ENCODE peak calls at places on chromosomes 13 and 19, in four cellular contexts. E, N, Z and F are unnamed samples.

GRCh38 chr19:36986601-36987000 is 70.5 kb downstream of the ZNF568 start:
- DNase-seq in E (no peak), N (no peak), Z (no peak), F (no peak)

GRCh38 chr13:99812611-99813010 is 159.0 kb downstream of the ZIC5 start:
- DNase-seq in E (no peak), N (no peak), Z (no peak), F (no peak)

GRCh38 chr19:18364826-18365528 is 21.0 kb upstream of the GDF15 start:
- DNase-seq in E (no peak), N (peak), Z (peak), F (peak)

GRCh38 chr13:112760440-112760839 is 70.6 kb downstream of the ATP11A start:
- DNase-seq in E (no peak), N (no peak), Z (no peak), F (no peak)

GRCh38 chr13:51733656-51734334 is 70.2 kb downstream of the DHRS12 start:
- DNase-seq in E (no peak), N (no peak), Z (no peak), F (no peak)

GRCh38 chr13:112204881-112205327 is 138.0 kb downstream of the SOX1 start:
- DNase-seq in E (no peak), N (no peak), Z (no peak), F (no peak)

GRCh38 chr19:48866692-48867091 is 1.7 kb downstream of the PLEKHA4 start:
- DNase-seq in E (no peak), N (no peak), Z (no peak), F (no peak)

GRCh38 chr19:18401580-18402112 is 4.2 kb upstream of the LRRC25 start:
- DNase-seq in E (no peak), N (no peak), Z (peak), F (peak)

GRCh38 chr13:112510002-112510780 is 77.8 kb downstream of the TUBGCP3 start:
- DNase-seq in E (peak), N (peak), Z (peak), F (peak)

GRCh38 chr13:69331245-69331644 is 776.4 kb upstream of the ATXN8OS start:
- DNase-seq in E (no peak), N (no peak), Z (no peak), F (no peak)

GRCh38 chr13:100954430-100955361 is 280.1 kb upstream of the TMTC4 start:
- DNase-seq in E (no peak), N (no peak), Z (no peak), F (no peak)

GRCh38 chr19:275958-276646 is 15.1 kb downstream of the PLPP2 start:
- DNase-seq in E (no peak), N (no peak), Z (no peak), F (no peak)

GRCh38 chr13:30454991-30455390 is 10.7 kb downstream of the HMGB1 start:
- DNase-seq in E (no peak), N (no peak), Z (no peak), F (no peak)

GRCh38 chr13:95553271-95553588 is 710 bp downstream of the CLDN10 start:
- DNase-seq in E (no peak), N (no peak), Z (no peak), F (no peak)

GRCh38 chr19:47601180-47601904 is 7.6 kb upstream of the BICRA start:
- DNase-seq in E (no peak), N (no peak), Z (no peak), F (peak)

GRCh38 chr13:76385606-76386005 is 500.6 kb downstream of the KCTD12 start:
- DNase-seq in E (no peak), N (no peak), Z (no peak), F (no peak)

GRCh38 chr13:30138511-30138910 is 168.8 kb downstream of the KATNAL1 start:
- DNase-seq in E (no peak), N (no peak), Z (no peak), F (no peak)

GRCh38 chr19:12786149-12786870 is 5.0 kb upstream of the JUNB start:
- DNase-seq in E (no peak), N (no peak), Z (no peak), F (no peak)

GRCh38 chr19:53536223-53536543 is 1.8 kb upstream of the ZNF331 start:
- DNase-seq in E (no peak), N (no peak), Z (no peak), F (no peak)

GRCh38 chr19:8206147-8207087 is 2.8 kb upstream of the CERS4 start:
- DNase-seq in E (no peak), N (no peak), Z (no peak), F (no peak)

GRCh38 chr19:36652958-36653357 is 13.7 kb downstream of the ZNF461 start:
- DNase-seq in E (no peak), N (no peak), Z (no peak), F (no peak)

GRCh38 chr19:47495478-47496372 is 11.7 kb upstream of the KPTN start:
- DNase-seq in E (no peak), N (no peak), Z (no peak), F (no peak)

GRCh38 chr19:47021536-47022139 is 2.0 kb downstream of the NPAS1 start:
- DNase-seq in E (no peak), N (no peak), Z (peak), F (no peak)

GRCh38 chr13:83515267-83515666 is 367.0 kb downstream of the SLITRK1 start:
- DNase-seq in E (no peak), N (no peak), Z (no peak), F (no peak)

GRCh38 chr13:45781553-45782326 is 69.8 kb downstream of the SIAH3 start:
- DNase-seq in E (no peak), N (no peak), Z (no peak), F (no peak)

GRCh38 chr13:32581177-32581786 is 5.0 kb upstream of the PDS5B start:
- DNase-seq in E (no peak), N (no peak), Z (no peak), F (peak)

GRCh38 chr13:82248713-82249112 is 1633.6 kb downstream of the SLITRK1 start:
- DNase-seq in E (no peak), N (no peak), Z (no peak), F (no peak)

GRCh38 chr13:86282450-86282849 is 483.2 kb upstream of the SLITRK6 start:
- DNase-seq in E (no peak), N (no peak), Z (no peak), F (no peak)

GRCh38 chr13:29733069-29733700 is 117.2 kb downstream of the UBL3 start:
- DNase-seq in E (no peak), N (no peak), Z (no peak), F (no peak)

GRCh38 chr13:95067303-95067702 is 233.9 kb downstream of the ABCC4 start:
- DNase-seq in E (no peak), N (no peak), Z (no peak), F (no peak)

GRCh38 chr13:75299913-75300862 is 181.8 kb downstream of the TBC1D4 start:
- DNase-seq in E (no peak), N (no peak), Z (no peak), F (no peak)

GRCh38 chr13:83085186-83085900 is 796.9 kb downstream of the SLITRK1 start:
- DNase-seq in E (no peak), N (no peak), Z (no peak), F (no peak)

GRCh38 chr13:112850273-112850672 is 118.7 kb upstream of the MCF2L start:
- DNase-seq in E (no peak), N (no peak), Z (no peak), F (no peak)

GRCh38 chr19:49739933-49740332 is 23.2 kb downstream of the TSKS start:
- DNase-seq in E (no peak), N (no peak), Z (no peak), F (no peak)

GRCh38 chr13:68550330-68550729 is 1320.2 kb upstream of the PCDH9 start:
- DNase-seq in E (no peak), N (no peak), Z (no peak), F (no peak)

GRCh38 chr19:38213911-38214625 is 10.0 kb downstream of the DPF1 start:
- DNase-seq in E (no peak), N (no peak), Z (no peak), F (no peak)

GRCh38 chr13:65260938-65261880 is 1968.9 kb downstream of the PCDH9 start:
- DNase-seq in E (no peak), N (no peak), Z (no peak), F (no peak)

GRCh38 chr13:106867249-106867648 is 299.3 kb upstream of the ARGLU1 start:
- DNase-seq in E (no peak), N (no peak), Z (no peak), F (no peak)

GRCh38 chr13:68369739-68370138 is 1139.6 kb upstream of the PCDH9 start:
- DNase-seq in E (no peak), N (peak), Z (no peak), F (peak)

GRCh38 chr19:16303755-16304154 is 20.9 kb upstream of the KLF2 start:
- DNase-seq in E (no peak), N (no peak), Z (no peak), F (no peak)
- TF ChIP-seq PHF8 in E (no peak), N (no peak), Z (no peak), F (no peak)

GRCh38 chr13:27131906-27132305 is 39.7 kb downstream of the USP12 start:
- DNase-seq in E (no peak), N (no peak), Z (no peak), F (no peak)
- TF ChIP-seq PHF8 in E (no peak), N (no peak), Z (no peak), F (no peak)

DNA sequence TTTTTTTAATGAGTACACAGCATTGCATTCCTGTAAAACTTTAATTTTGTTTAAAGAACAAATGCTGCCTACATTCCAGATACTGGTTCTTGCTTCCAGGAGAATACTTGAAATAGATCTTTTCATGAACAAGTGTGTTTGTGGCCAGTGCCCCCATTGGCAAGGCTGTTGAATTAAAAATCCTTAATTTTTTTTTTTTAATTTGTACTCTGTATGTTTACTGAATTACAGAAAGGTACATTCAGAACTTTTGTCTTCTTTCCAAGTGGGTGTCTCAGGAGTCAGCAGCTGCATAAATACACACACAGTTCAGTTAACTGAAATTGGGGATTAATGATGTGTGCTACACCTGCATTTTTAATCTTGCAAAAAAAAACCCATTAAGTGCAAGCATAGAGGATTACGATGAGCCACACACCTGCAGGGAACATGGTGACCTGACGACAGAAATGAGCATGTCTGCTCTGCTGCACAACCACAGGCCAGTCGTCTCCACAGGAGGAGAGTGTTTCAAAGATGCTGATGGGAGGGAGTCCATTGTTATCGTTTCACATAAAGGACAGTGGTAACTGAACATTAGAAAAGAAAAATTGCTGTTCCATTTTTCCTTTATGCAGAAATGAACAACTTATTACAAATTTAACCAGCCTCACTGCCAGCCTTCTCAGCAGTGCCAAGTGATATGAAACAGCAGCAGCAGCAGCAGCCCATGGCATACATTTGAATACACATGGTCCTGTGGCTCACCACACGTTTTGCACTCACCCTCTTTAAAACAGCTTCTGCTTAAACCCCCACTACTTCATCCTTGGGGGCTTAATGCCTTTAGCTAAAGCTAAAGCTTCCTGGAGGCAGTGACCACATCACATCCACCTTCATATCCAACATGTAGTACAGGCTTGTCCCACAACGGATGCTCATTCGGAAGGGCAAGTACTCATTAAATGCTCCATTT is 72.3 kb upstream of the RFC3 start:
- DNase-seq in E (no peak), N (no peak), Z (no peak), F (no peak)
- TF ChIP-seq PHF8 in E (no peak), N (no peak), Z (no peak), F (no peak)

GRCh38 chr19:16930753-16931152 is 42.0 kb downstream of the F2RL3 start:
- DNase-seq in E (no peak), N (no peak), Z (no peak), F (no peak)
- TF ChIP-seq PHF8 in E (no peak), N (no peak), Z (no peak), F (no peak)

DNA sequence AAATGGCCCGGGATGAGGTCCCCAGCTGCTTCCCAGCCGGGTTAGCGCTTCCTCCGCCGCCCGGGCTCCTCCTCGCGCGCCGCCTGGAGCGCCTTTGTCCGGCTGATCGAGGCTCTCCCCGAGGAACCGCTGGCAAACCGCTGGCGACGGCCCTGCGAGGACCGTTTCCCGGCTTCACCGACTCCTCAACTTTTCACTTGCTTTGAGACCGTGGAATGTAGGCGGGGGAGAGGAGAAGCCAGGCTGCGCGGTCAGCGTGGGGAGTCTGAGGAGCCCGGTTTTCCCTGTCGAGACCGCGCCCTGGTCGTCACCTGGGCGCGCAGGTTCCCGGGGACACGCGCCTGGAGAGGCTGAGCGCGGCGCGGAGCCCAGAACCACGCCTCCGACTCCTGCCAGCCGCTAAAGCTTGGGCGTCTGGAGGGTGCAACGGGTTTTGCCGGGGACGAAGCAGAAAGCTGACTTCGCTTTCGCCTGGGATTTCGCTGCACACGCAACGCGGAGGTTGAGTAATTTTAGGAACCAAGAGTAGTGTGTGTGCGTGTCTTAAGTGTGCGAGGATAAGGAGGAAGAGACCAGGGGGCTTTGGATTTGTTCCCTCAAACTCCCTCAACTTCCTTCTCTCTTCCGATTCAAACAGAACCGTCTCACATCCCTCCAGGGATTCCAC is 7.3 kb upstream of the DGKH start:
- DNase-seq in E (no peak), N (peak), Z (peak), F (no peak)
- TF ChIP-seq PHF8 in E (peak), N (no peak), Z (no peak), F (no peak)

DNA sequence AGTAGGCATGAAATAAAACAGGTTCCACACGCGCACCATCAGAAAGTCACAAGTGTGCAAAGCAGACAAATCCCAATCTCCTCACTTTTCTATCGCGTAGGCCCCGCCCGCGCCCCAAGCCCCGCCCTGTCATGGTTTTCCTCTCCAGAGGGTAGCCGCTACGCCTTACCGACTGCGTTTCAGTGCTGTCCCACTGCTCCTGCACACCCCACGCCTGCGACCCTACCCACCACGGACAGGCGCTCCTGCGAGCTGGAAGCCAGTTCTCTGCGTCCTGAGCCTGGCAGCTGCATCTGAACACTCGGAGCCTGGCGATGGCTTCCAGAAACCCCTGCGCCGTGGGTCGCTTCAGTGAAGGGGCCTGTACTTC is 379 bp upstream of the ZNF470 start:
- DNase-seq in E (no peak), N (peak), Z (no peak), F (no peak)
- TF ChIP-seq PHF8 in E (no peak), N (no peak), Z (no peak), F (no peak)

DNA sequence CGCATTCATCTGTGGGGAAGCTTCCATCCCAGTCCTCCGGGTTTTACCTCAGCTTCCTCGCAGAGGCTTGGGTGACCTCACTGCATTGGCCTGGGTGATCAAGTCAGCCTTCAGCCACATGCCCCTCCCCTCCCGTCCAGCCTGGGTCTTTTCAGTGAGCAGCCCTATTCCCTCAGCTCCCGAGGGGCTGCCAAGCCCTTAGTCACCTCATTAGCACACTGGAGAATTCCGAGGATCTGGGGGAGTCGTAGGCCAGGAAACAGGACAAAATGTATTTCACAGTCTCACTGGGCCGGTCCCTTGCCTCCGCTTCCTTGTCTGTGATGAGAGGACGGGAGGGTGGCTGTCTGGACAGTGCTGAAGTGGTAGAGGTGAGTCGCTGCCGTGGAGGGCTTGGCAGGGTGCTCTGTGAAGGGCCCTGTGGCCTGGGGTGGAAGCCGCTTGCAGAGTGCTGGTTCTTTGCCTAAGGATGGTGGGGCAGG is 19.9 kb downstream of the KDM4B start:
- DNase-seq in E (no peak), N (no peak), Z (no peak), F (no peak)
- TF ChIP-seq PHF8 in E (no peak), N (no peak), Z (no peak), F (no peak)